ENCODE peak calls at places on chromosome 14, in nine cellular contexts. E is tibial nerve, N is suprapubic skin, C is stomach, D is GM12878, Q is A549, V is transverse colon, U is H1, P is ovary. W is an unnamed sample.

GRCh38 chr14:89915114-89915878 is 39.2 kb downstream of the EFCAB11 start:
- DNase-seq in E (peak; percentile 53), N (no peak), C (peak; percentile 67), D (peak; percentile 25), Q (peak; percentile 46), V (peak; percentile 65), U (no peak), P (peak; percentile 44), W (no peak)

GRCh38 chr14:98186140-98186539 is 1085.9 kb downstream of the BCL11B start:
- DNase-seq in E (no peak), N (no peak), C (no peak), D (no peak), Q (no peak), V (no peak), U (no peak), P (no peak), W (no peak)

GRCh38 chr14:42893183-42893582 is 1286.5 kb downstream of the LRFN5 start:
- DNase-seq in E (no peak), N (no peak), C (no peak), D (no peak), Q (no peak), V (no peak), U (no peak), P (no peak), W (no peak)

GRCh38 chr14:63478024-63478423 is 65.2 kb downstream of the PPP2R5E start:
- DNase-seq in E (no peak), N (no peak), C (no peak), D (peak; percentile 79), Q (no peak), V (no peak), U (no peak), P (no peak), W (no peak)

GRCh38 chr14:88829685-88830302 is 5.3 kb downstream of the TTC8 start:
- DNase-seq in E (no peak), N (no peak), C (no peak), D (no peak), Q (no peak), V (no peak), U (no peak), P (no peak), W (no peak)

GRCh38 chr14:103522649-103523582 is at the start of gene CKB:
- DNase-seq in E (no peak), N (peak; percentile 81), C (peak; percentile 79), D (no peak), Q (peak; percentile 83), V (peak; percentile 83), U (no peak), P (peak; percentile 75), W (no peak)

GRCh38 chr14:56463491-56463890 is 116.1 kb upstream of the TMEM260 start:
- DNase-seq in E (no peak), N (no peak), C (no peak), D (no peak), Q (no peak), V (no peak), U (no peak), P (no peak), W (no peak)

GRCh38 chr14:65433646-65434045 is 21.1 kb downstream of the FUT8 start:
- DNase-seq in E (no peak), N (no peak), C (no peak), D (no peak), Q (no peak), V (no peak), U (no peak), P (no peak), W (no peak)

GRCh38 chr14:68520637-68521556 is 272.0 kb downstream of the ZFP36L1 start:
- DNase-seq in E (no peak), N (no peak), C (peak; percentile 64), D (no peak), Q (peak; percentile 25), V (peak; percentile 62), U (peak; percentile 62), P (no peak), W (peak; percentile 84)

GRCh38 chr14:103444837-103445524 is 59.8 kb downstream of the MARK3 start:
- DNase-seq in E (no peak), N (no peak), C (no peak), D (no peak), Q (no peak), V (no peak), U (no peak), P (no peak), W (no peak)

GRCh38 chr14:95519699-95520098 is 3.2 kb upstream of the SYNE3 start:
- DNase-seq in E (peak; percentile 72), N (peak; percentile 95), C (peak; percentile 61), D (no peak), Q (no peak), V (peak; percentile 71), U (no peak), P (peak; percentile 63), W (no peak)

GRCh38 chr14:65552724-65553123 is 140.2 kb downstream of the FUT8 start:
- DNase-seq in E (no peak), N (no peak), C (no peak), D (no peak), Q (no peak), V (no peak), U (no peak), P (no peak), W (no peak)

GRCh38 chr14:59244581-59244980 is 56.1 kb downstream of the DAAM1 start:
- DNase-seq in E (no peak), N (no peak), C (no peak), D (no peak), Q (no peak), V (no peak), U (no peak), P (no peak), W (no peak)

GRCh38 chr14:99460793-99461192 is 19.9 kb downstream of the SETD3 start:
- DNase-seq in E (no peak), N (no peak), C (no peak), D (no peak), Q (no peak), V (no peak), U (no peak), P (no peak), W (no peak)

GRCh38 chr14:58152569-58152857 is 500 bp upstream of the ARMH4 start:
- DNase-seq in E (no peak), N (no peak), C (no peak), D (no peak), Q (no peak), V (no peak), U (no peak), P (no peak), W (no peak)

GRCh38 chr14:58149196-58149595 is 2.8 kb downstream of the ARMH4 start:
- DNase-seq in E (no peak), N (no peak), C (no peak), D (no peak), Q (no peak), V (no peak), U (no peak), P (no peak), W (no peak)

GRCh38 chr14:58150243-58150805 is 1.7 kb downstream of the ARMH4 start:
- DNase-seq in E (no peak), N (no peak), C (no peak), D (no peak), Q (no peak), V (no peak), U (no peak), P (no peak), W (no peak)

GRCh38 chr14:58151701-58152568 is at the start of gene ARMH4:
- DNase-seq in E (peak; percentile 61), N (peak; percentile 85), C (peak; percentile 86), D (no peak), Q (peak; percentile 76), V (peak; percentile 82), U (peak; percentile 59), P (peak; percentile 84), W (peak; percentile 93)

GRCh38 chr14:58151264-58151700 is 731 bp downstream of the ARMH4 start:
- DNase-seq in E (no peak), N (no peak), C (no peak), D (no peak), Q (no peak), V (no peak), U (no peak), P (no peak), W (no peak)
- H3K27ac ChIP-seq in E (peak overlapping the region; percentile 21), N (peak overlapping the region; percentile 36), C (peak overlapping the region; percentile 61), D (no peak overlapping the region), Q (peak overlapping the region; percentile 67), V (peak overlapping the region; percentile 40), U (no peak overlapping the region), P (peak overlapping the region; percentile 73), W (no peak overlapping the region)

GRCh38 chr14:33948143-33948962 is 2.5 kb downstream of the EGLN3 start:
- DNase-seq in E (no peak), N (no peak), C (no peak), D (no peak), Q (no peak), V (no peak), U (no peak), P (no peak), W (no peak)
- TF ChIP-seq EP300 in E (no peak), N (no peak), C (no peak), D (no peak), Q (no peak), V (no peak), U (no peak), P (no peak), W (no peak)

DNA sequence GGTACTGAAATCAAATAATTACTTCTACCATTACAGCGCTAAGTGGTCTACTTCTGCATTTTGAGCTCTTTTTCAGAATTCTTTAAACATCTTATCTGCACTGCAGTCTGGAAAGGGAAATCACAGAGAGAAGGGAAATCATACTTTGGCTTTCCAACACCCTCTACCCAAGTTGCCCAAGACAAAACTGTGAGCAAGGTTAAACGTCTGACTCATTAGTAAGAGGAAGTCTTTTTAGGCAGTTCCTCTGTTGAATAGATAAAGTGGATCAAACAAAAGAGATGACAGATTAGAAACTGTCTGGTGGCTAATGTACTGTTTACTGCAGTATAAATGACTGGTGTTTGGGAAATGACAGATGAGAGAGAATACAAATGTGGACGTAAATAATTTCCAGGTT is 858.1 kb downstream of the NRXN3 start:
- DNase-seq in E (no peak), N (no peak), C (no peak), D (no peak), Q (no peak), V (no peak), U (no peak), P (no peak), W (no peak)
- H3K27ac ChIP-seq in E (no peak overlapping the region), N (no peak overlapping the region), C (no peak overlapping the region), D (no peak overlapping the region), Q (no peak overlapping the region), V (no peak overlapping the region), U (no peak overlapping the region), P (no peak overlapping the region), W (no peak overlapping the region)

DNA sequence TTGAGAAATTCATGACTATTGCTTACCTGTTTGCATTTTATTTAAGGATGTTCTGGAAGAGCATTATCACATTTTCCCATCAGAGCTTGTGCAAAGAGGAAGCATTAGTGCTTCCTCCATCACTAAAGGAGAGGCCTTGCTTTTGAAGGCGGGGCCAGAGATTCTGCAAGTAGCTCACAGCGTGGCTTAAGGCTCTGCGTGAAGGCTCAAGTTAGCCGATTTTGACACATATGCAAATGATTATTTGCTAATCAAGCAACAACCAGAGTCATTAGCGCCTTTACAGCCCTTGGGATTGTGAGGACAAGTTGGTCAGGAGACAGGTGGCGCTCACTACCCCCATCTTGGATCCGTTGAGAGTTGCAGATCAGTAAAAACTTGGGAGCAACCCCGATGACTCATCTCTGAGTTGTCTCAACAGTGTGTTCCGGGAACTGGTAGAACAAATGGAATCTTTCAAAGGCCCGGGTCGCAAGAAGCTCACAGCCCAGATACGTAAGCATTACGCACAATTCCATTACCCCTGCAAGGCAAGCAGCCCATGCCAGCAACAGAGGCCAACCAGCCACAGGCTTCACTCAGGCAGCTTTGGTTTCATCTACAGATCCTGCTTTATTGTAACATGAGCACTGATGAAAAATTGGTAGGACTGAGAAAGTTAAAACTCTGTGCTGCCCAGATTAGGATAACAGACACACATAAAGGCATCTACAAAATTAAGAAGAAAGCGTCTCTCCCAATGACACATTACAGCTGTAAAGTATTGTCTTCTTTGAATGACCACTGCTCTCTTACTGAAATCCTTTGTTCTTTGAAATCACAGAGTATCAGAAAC is 34.9 kb upstream of the SPTSSA start:
- DNase-seq in E (peak; percentile 69), N (peak; percentile 87), C (peak; percentile 41), D (no peak), Q (peak; percentile 98), V (peak; percentile 74), U (peak; percentile 56), P (peak; percentile 90), W (peak; percentile 57)
- TF ChIP-seq EP300 in E (peak; percentile 96), N (peak; percentile 79), C (peak; percentile 92), D (no peak), Q (peak; percentile 89), V (peak; percentile 94), U (no peak), P (peak; percentile 96), W (no peak)